ENCODE peak calls at places on chromosomes 11 and 22, in five cellular contexts. T, U, S, W and E are unnamed samples.

GRCh38 chr22:37511368-37512104 is 7.7 kb downstream of the CARD10 start:
- DNase-seq in W (no peak), T (no peak), U (no peak), S (no peak), E (no peak)

GRCh38 chr11:17258670-17259069 is 17.9 kb upstream of the NUCB2 start:
- DNase-seq in W (no peak), U (no peak), S (no peak), T (no peak), E (no peak)

GRCh38 chr11:131465746-131466145 is 95.3 kb downstream of the NTM start:
- DNase-seq in W (no peak), T (peak; percentile 57), S (no peak), U (no peak), E (no peak)

GRCh38 chr11:38226684-38227083 is 1628.6 kb upstream of the RAG2 start:
- DNase-seq in U (peak; percentile 4), T (no peak), W (no peak), S (no peak), E (no peak)

GRCh38 chr11:65041206-65042035 is at the start of gene SAC3D1:
- DNase-seq in T (no peak), W (peak; percentile 67), S (peak; percentile 55), U (no peak), E (peak; percentile 78)

GRCh38 chr11:61996933-61997332 is 29.5 kb upstream of the FTH1 start:
- DNase-seq in W (no peak), S (no peak), U (no peak), T (no peak), E (no peak)

GRCh38 chr11:96234866-96235441 is 108.0 kb downstream of the MAML2 start:
- DNase-seq in U (no peak), S (no peak), T (no peak), W (no peak), E (no peak)

GRCh38 chr11:37504925-37505324 is 906.9 kb upstream of the RAG2 start:
- DNase-seq in W (no peak), T (no peak), S (no peak), U (peak; percentile 73), E (peak; percentile 54)

GRCh38 chr22:17121235-17122195 is at the start of gene TMEM121B:
- DNase-seq in W (peak; percentile 50), T (peak; percentile 89), S (no peak), U (peak; percentile 47), E (peak; percentile 59)

GRCh38 chr22:38716827-38717226 is 11.1 kb downstream of the GTPBP1 start:
- DNase-seq in S (no peak), W (no peak), U (no peak), T (no peak), E (no peak)

GRCh38 chr11:128814856-128815705 is 52.0 kb downstream of the KCNJ1 start:
- DNase-seq in T (peak; percentile 43), U (peak; percentile 79), W (no peak), S (no peak), E (peak; percentile 32)

GRCh38 chr11:446886-447285 is 3.2 kb upstream of the PTDSS2 start:
- DNase-seq in T (no peak), S (no peak), W (no peak), U (no peak), E (no peak)

GRCh38 chr11:89203814-89204213 is 26.1 kb downstream of the TYR start:
- DNase-seq in T (no peak), U (no peak), S (no peak), W (no peak), E (no peak)

GRCh38 chr22:40628354-40629042 is 8.0 kb downstream of the MRTFA start:
- DNase-seq in T (no peak), S (no peak), W (no peak), U (peak; percentile 58), E (no peak)

GRCh38 chr11:1010006-1010405 is 26.5 kb downstream of the MUC6 start:
- DNase-seq in S (no peak), W (no peak), T (no peak), U (no peak), E (no peak)

GRCh38 chr11:40129276-40129675 is 1330.2 kb downstream of the LRRC4C start:
- DNase-seq in S (no peak), T (no peak), U (peak; percentile 3), W (no peak), E (no peak)

GRCh38 chr11:65454311-65454695 is 31.7 kb downstream of the NEAT1 start:
- DNase-seq in W (no peak), T (no peak), S (no peak), U (peak; percentile 43), E (no peak)

GRCh38 chr11:28815110-28815509 is 706.9 kb downstream of the METTL15 start:
- DNase-seq in U (no peak), W (no peak), S (no peak), T (no peak), E (no peak)

GRCh38 chr11:118205979-118206611 is 18.7 kb downstream of the JAML start:
- DNase-seq in W (no peak), U (no peak), T (no peak), S (no peak), E (no peak)

GRCh38 chr11:114080219-114080618 is 20.7 kb downstream of the ZBTB16 start:
- DNase-seq in U (peak; percentile 73), S (no peak), W (no peak), T (no peak), E (no peak)

GRCh38 chr22:21443735-21444421 is 23.3 kb upstream of the TMEM191C start:
- DNase-seq in W (peak; percentile 80), T (peak; percentile 1), U (no peak), S (no peak), E (no peak)

GRCh38 chr11:100855466-100856067 is 168.5 kb downstream of the ARHGAP42 start:
- DNase-seq in W (no peak), S (peak; percentile 7), U (peak; percentile 81), T (no peak), E (no peak)

GRCh38 chr22:49183826-49184216 is 643.9 kb downstream of the BRD1 start:
- DNase-seq in W (no peak), S (no peak), T (no peak), U (no peak), E (no peak)

GRCh38 chr11:6658647-6659046 is 3.0 kb upstream of the DCHS1 start:
- DNase-seq in U (no peak), W (no peak), S (no peak), T (no peak), E (no peak)

GRCh38 chr22:33515733-33516297 is 404.5 kb downstream of the LARGE1 start:
- DNase-seq in W (peak; percentile 65), U (no peak), S (no peak), T (no peak), E (no peak)

GRCh38 chr22:33513388-33514336 is 406.6 kb downstream of the LARGE1 start:
- DNase-seq in U (peak; percentile 45), T (no peak), W (no peak), S (no peak), E (no peak)

GRCh38 chr22:33504941-33505647 is 415.2 kb downstream of the LARGE1 start:
- DNase-seq in U (no peak), S (no peak), W (no peak), T (no peak), E (no peak)

GRCh38 chr22:33512961-33513360 is 407.3 kb downstream of the LARGE1 start:
- DNase-seq in T (no peak), S (no peak), W (no peak), U (peak; percentile 8), E (no peak)

DNA sequence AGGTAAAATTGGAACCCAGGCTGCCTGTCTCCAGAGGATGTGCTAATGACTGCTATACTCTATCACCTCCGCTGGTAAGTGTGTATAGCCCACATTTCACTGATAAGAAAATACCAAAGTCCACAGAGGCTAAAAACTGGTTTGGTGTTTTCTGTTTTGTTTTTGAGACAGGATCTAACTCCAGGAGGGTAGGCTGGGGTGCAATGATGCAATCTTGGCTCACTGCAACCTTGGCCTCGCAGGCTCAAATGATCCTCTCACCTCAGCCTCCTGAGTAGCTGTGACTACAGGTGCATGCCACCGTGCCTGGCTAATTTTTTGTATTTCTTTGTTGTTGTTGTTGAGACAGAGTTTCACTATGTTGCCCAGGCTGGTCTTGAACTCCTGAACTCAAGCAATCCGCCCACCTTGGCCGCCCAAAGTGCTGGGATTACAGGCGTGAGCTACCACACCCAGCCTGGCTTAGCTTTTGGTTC is 409.8 kb downstream of the LARGE1 start:
- DNase-seq in W (no peak), U (no peak), S (no peak), T (no peak), E (no peak)
- TF ChIP-seq CTCF in W (no peak), U (no peak), S (no peak), T (no peak), E (no peak)

DNA sequence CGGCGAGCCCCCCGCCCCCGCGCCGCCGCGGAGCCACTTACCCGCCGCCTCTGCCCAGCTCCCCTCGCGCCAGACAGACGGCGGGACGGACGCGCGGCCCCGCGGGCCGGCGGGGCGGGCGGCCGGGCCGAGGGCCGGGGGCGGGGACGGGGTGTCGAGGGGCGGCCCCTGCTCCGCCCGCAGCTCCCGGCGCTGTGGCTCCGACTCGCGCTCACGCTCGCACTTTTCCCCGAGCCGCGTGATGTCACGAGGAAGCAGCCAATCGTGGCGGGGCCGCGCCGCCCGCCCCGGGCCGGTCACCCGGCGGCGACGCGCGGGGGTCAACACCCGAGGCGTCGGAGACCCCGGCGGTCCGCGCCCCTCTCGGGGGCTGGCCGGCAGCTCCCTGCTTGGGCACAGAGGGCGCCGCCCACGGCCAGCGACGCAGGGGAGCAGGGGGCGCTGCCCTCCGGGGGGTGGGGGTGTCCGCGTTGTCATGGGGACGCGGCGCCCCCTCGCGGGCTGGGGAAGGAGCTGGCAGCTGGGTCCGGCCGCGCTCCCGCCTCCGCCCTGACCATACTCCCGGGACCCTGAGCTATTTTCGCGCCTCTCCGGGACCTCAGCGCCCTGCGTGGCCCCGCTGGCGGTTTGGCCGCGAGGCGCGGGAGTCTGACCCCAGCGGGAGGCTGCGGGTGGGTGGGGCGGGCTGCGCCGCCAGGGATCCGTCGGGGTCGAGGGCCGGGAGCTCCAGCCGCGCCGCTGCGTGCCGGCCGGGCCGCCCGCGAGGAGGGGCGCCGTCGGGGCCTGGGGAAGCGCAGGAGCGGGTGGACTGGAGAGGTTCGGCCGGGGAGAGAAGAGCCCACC is at the start of gene CHRM4:
- DNase-seq in S (peak; percentile 80), U (peak; percentile 34), T (peak; percentile 64), W (no peak), E (peak; percentile 65)
- TF ChIP-seq CTCF in S (peak; percentile 74), U (peak; percentile 20), T (peak; percentile 63), W (no peak), E (peak; percentile 57)

GRCh38 chr11:32494629-32495028 is 59.3 kb upstream of the WT1 start:
- DNase-seq in W (no peak), S (no peak), U (no peak), T (no peak), E (no peak)

GRCh38 chr11:32485733-32486132 is 50.4 kb upstream of the WT1 start:
- DNase-seq in T (no peak), S (no peak), W (no peak), U (no peak), E (no peak)

GRCh38 chr11:32487270-32487669 is 51.9 kb upstream of the WT1 start:
- DNase-seq in T (peak; percentile 25), U (peak; percentile 22), S (peak; percentile 41), W (no peak), E (peak; percentile 13)

DNA sequence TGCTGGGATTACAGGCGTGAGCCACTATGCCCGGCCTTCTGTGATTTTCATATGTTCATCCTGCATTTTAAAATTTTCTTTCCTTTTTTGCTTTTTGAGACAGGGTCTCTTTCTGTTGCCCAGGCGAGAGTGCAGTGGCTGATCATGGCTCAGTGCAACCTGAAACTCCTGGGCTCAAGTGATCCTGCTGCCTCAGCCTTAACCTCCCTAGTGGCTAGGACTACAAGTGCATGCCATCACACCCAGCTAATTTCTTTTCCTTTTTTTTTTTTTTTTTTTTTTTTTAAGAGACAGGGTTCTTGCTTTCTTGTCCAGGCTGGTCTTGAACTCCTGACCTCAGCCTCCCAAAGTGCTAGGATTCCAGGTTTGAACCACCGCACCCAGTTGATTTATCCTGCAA is 54.1 kb upstream of the WT1 start:
- DNase-seq in U (no peak), T (no peak), S (no peak), W (no peak), E (no peak)
- TF ChIP-seq CTCF in U (peak; percentile 2), T (peak; percentile 42), S (no peak), W (no peak), E (no peak)

GRCh38 chr22:26174280-26174679 is 5.0 kb downstream of the SEZ6L start:
- DNase-seq in T (peak; percentile 47), W (no peak), U (no peak), S (peak; percentile 0), E (no peak)
- TF ChIP-seq CTCF in T (peak; percentile 38), W (no peak), U (no peak), S (no peak), E (no peak)